ENCODE peak calls at places on chromosomes 2 and 18, in seven cellular contexts. One of them, this sample, is unnamed.

GRCh38 chr2:63050186-63050915 is at the start of gene OTX1:
- DNase-seq in stimulated activated CD8-positive, alpha-beta memory T cell treated with anti-CD3 and anti-CD28 coated beads, Interleukin-4, amount 100 ng/mL, for 4 hours: peak
- DNase-seq in GM10248: peak
- DNase-seq in LHCN-M2: peak
- DNase-seq in dermis blood vessel endothelial cell: peak
- DNase-seq in NCI-H2081: peak
- DNase-seq in hippocampal formation: peak
- DNase-seq in this sample: peak

GRCh38 chr2:10837532-10838266 is 25.1 kb upstream of the PDIA6 start:
- DNase-seq in stimulated activated CD8-positive, alpha-beta memory T cell treated with anti-CD3 and anti-CD28 coated beads, Interleukin-4, amount 100 ng/mL, for 4 hours: no peak
- DNase-seq in GM10248: no peak
- DNase-seq in LHCN-M2: no peak
- DNase-seq in dermis blood vessel endothelial cell: no peak
- DNase-seq in NCI-H2081: no peak
- DNase-seq in hippocampal formation: no peak
- DNase-seq in this sample: no peak

GRCh38 chr2:197239434-197239833 is 71.1 kb downstream of the ANKRD44 start:
- DNase-seq in stimulated activated CD8-positive, alpha-beta memory T cell treated with anti-CD3 and anti-CD28 coated beads, Interleukin-4, amount 100 ng/mL, for 4 hours: no peak
- DNase-seq in GM10248: peak
- DNase-seq in LHCN-M2: no peak
- DNase-seq in dermis blood vessel endothelial cell: no peak
- DNase-seq in NCI-H2081: no peak
- DNase-seq in hippocampal formation: no peak
- DNase-seq in this sample: peak

GRCh38 chr2:88600038-88600465 is 27.2 kb downstream of the EIF2AK3 start:
- DNase-seq in stimulated activated CD8-positive, alpha-beta memory T cell treated with anti-CD3 and anti-CD28 coated beads, Interleukin-4, amount 100 ng/mL, for 4 hours: peak
- DNase-seq in GM10248: peak
- DNase-seq in LHCN-M2: peak
- DNase-seq in dermis blood vessel endothelial cell: peak
- DNase-seq in NCI-H2081: peak
- DNase-seq in hippocampal formation: peak
- DNase-seq in this sample: peak

GRCh38 chr18:32010124-32010745 is 8.4 kb upstream of the RNF125 start:
- DNase-seq in stimulated activated CD8-positive, alpha-beta memory T cell treated with anti-CD3 and anti-CD28 coated beads, Interleukin-4, amount 100 ng/mL, for 4 hours: no peak
- DNase-seq in GM10248: no peak
- DNase-seq in LHCN-M2: no peak
- DNase-seq in dermis blood vessel endothelial cell: no peak
- DNase-seq in NCI-H2081: no peak
- DNase-seq in hippocampal formation: no peak
- DNase-seq in this sample: no peak

GRCh38 chr2:179703702-179704101 is 157.7 kb downstream of the ZNF385B start:
- DNase-seq in stimulated activated CD8-positive, alpha-beta memory T cell treated with anti-CD3 and anti-CD28 coated beads, Interleukin-4, amount 100 ng/mL, for 4 hours: no peak
- DNase-seq in GM10248: no peak
- DNase-seq in LHCN-M2: peak
- DNase-seq in dermis blood vessel endothelial cell: no peak
- DNase-seq in NCI-H2081: no peak
- DNase-seq in hippocampal formation: no peak
- DNase-seq in this sample: no peak

GRCh38 chr18:49250819-49251388 is 209.5 kb downstream of the DYM start:
- DNase-seq in stimulated activated CD8-positive, alpha-beta memory T cell treated with anti-CD3 and anti-CD28 coated beads, Interleukin-4, amount 100 ng/mL, for 4 hours: no peak
- DNase-seq in GM10248: no peak
- DNase-seq in LHCN-M2: peak
- DNase-seq in dermis blood vessel endothelial cell: peak
- DNase-seq in NCI-H2081: peak
- DNase-seq in hippocampal formation: peak
- DNase-seq in this sample: no peak

GRCh38 chr2:106602042-106602441 is 114.9 kb downstream of the CD8B2 start:
- DNase-seq in stimulated activated CD8-positive, alpha-beta memory T cell treated with anti-CD3 and anti-CD28 coated beads, Interleukin-4, amount 100 ng/mL, for 4 hours: no peak
- DNase-seq in GM10248: no peak
- DNase-seq in LHCN-M2: no peak
- DNase-seq in dermis blood vessel endothelial cell: no peak
- DNase-seq in NCI-H2081: no peak
- DNase-seq in hippocampal formation: no peak
- DNase-seq in this sample: no peak

GRCh38 chr2:64361151-64361938 is 92.6 kb upstream of the LGALSL start:
- DNase-seq in stimulated activated CD8-positive, alpha-beta memory T cell treated with anti-CD3 and anti-CD28 coated beads, Interleukin-4, amount 100 ng/mL, for 4 hours: no peak
- DNase-seq in GM10248: no peak
- DNase-seq in LHCN-M2: no peak
- DNase-seq in dermis blood vessel endothelial cell: no peak
- DNase-seq in NCI-H2081: no peak
- DNase-seq in hippocampal formation: no peak
- DNase-seq in this sample: no peak

GRCh38 chr2:54572262-54572635 is 116.1 kb downstream of the SPTBN1 start:
- DNase-seq in stimulated activated CD8-positive, alpha-beta memory T cell treated with anti-CD3 and anti-CD28 coated beads, Interleukin-4, amount 100 ng/mL, for 4 hours: no peak
- DNase-seq in GM10248: no peak
- DNase-seq in LHCN-M2: peak
- DNase-seq in dermis blood vessel endothelial cell: peak
- DNase-seq in NCI-H2081: peak
- DNase-seq in hippocampal formation: no peak
- DNase-seq in this sample: no peak

GRCh38 chr2:241020629-241021190 is 22.3 kb downstream of the SNED1 start:
- DNase-seq in stimulated activated CD8-positive, alpha-beta memory T cell treated with anti-CD3 and anti-CD28 coated beads, Interleukin-4, amount 100 ng/mL, for 4 hours: no peak
- DNase-seq in GM10248: no peak
- DNase-seq in LHCN-M2: no peak
- DNase-seq in dermis blood vessel endothelial cell: no peak
- DNase-seq in NCI-H2081: no peak
- DNase-seq in hippocampal formation: no peak
- DNase-seq in this sample: no peak

This sample was measured in RPMI8226.